ENCODE peak calls at places on chromosomes 16 and 17, in nine cellular contexts. B, R, G, P, U, H, L, F and C are unnamed samples.

GRCh38 chr16:88616736-88617135 is 21.6 kb upstream of the IL17C start:
- DNase-seq in B (no peak), R (no peak), G (no peak), P (no peak), U (no peak), H (no peak), L (no peak), F (no peak), C (no peak)

GRCh38 chr17:50934672-50935200 is 68.6 kb upstream of the TOB1 start:
- DNase-seq in B (no peak), R (no peak), G (no peak), P (no peak), U (no peak), H (no peak), L (no peak), F (no peak), C (no peak)

GRCh38 chr16:87169509-87169985 is 147.6 kb downstream of the C16orf95 start:
- DNase-seq in B (no peak), R (no peak), G (no peak), P (peak; percentile 20), U (no peak), H (no peak), L (no peak), F (no peak), C (no peak)

GRCh38 chr16:73545713-73546112 is 497.8 kb upstream of the ZFHX3 start:
- DNase-seq in B (no peak), R (no peak), G (no peak), P (no peak), U (no peak), H (no peak), L (no peak), F (no peak), C (no peak)

GRCh38 chr17:8475820-8476219 is 40.1 kb downstream of the NDEL1 start:
- DNase-seq in B (no peak), R (no peak), G (no peak), P (no peak), U (no peak), H (no peak), L (no peak), F (no peak), C (no peak)

GRCh38 chr16:69859105-69859969 is 91.8 kb upstream of the CLEC18A start:
- DNase-seq in B (no peak), R (no peak), G (peak; percentile 19), P (peak; percentile 32), U (no peak), H (no peak), L (peak; percentile 41), F (no peak), C (no peak)

GRCh38 chr17:80109713-80110446 is 8.5 kb downstream of the GAA start:
- DNase-seq in B (no peak), R (no peak), G (peak; percentile 92), P (no peak), U (no peak), H (no peak), L (no peak), F (no peak), C (no peak)

GRCh38 chr16:17520567-17520966 is 49.8 kb upstream of the XYLT1 start:
- DNase-seq in B (no peak), R (no peak), G (no peak), P (peak; percentile 83), U (no peak), H (no peak), L (no peak), F (peak; percentile 71), C (no peak)

GRCh38 chr16:71364306-71364705 is 5.8 kb downstream of the CALB2 start:
- DNase-seq in B (no peak), R (no peak), G (no peak), P (no peak), U (no peak), H (peak; percentile 8), L (no peak), F (no peak), C (no peak)

GRCh38 chr17:56679148-56679766 is 85.8 kb downstream of the NOG start:
- DNase-seq in B (no peak), R (no peak), G (peak; percentile 34), P (peak; percentile 42), U (no peak), H (peak; percentile 36), L (peak; percentile 68), F (peak; percentile 51), C (no peak)
- H3K4me3 ChIP-seq in B (peak overlapping the region; percentile 46), R (peak overlapping the region; percentile 10), G (no peak overlapping the region), P (peak overlapping the region; percentile 48), U (no peak overlapping the region), H (no peak overlapping the region), L (peak overlapping the region; percentile 19), F (no peak overlapping the region), C (peak overlapping the region; percentile 1)

GRCh38 chr16:47019563-47019962 is 46.1 kb upstream of the DNAJA2 start:
- DNase-seq in B (no peak), R (no peak), G (no peak), P (peak; percentile 8), U (no peak), H (peak; percentile 16), L (peak; percentile 59), F (no peak), C (no peak)
- TF ChIP-seq CTCF in B (no peak), R (peak; percentile 16), G (peak; percentile 44), P (peak; percentile 27), U (peak; percentile 24), H (peak; percentile 23), L (peak; percentile 56), F (peak; percentile 30), C (no peak)

GRCh38 chr17:17896746-17897145 is 60.0 kb upstream of the SREBF1 start:
- DNase-seq in B (no peak), R (no peak), G (no peak), P (no peak), U (no peak), H (no peak), L (no peak), F (no peak), C (no peak)
- H3K4me3 ChIP-seq in B (no peak overlapping the region), R (no peak overlapping the region), G (no peak overlapping the region), P (no peak overlapping the region), U (no peak overlapping the region), H (no peak overlapping the region), L (no peak overlapping the region), F (no peak overlapping the region), C (no peak overlapping the region)

GRCh38 chr17:15882058-15882720 is 62.7 kb upstream of the ADORA2B start:
- DNase-seq in B (no peak), R (no peak), G (no peak), P (no peak), U (no peak), H (no peak), L (no peak), F (no peak), C (no peak)
- TF ChIP-seq CTCF in B (no peak), R (no peak), G (no peak), P (no peak), U (peak; percentile 29), H (peak; percentile 9), L (peak; percentile 36), F (no peak), C (no peak)

DNA sequence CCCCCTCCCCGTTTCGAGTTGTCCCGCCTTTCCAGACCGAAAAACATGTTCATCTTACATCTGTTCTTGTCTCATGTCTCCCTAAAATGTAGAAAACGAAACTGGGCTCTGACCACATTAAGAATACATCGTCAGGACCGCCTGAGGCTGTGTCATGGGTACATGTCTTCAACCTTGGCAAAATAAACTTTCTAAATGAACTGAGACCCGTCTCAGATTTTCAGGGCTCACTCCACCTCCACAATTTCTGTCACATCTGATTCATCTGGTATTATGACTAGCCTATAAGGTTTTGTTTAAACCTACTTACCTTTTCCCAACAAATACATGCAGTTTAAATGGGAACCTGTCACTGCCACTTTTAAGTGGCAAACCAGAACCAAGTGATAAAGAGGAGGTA is 621 bp downstream of the SDR42E1 start:
- DNase-seq in B (no peak), R (no peak), G (peak; percentile 17), P (no peak), U (no peak), H (no peak), L (no peak), F (no peak), C (no peak)
- H3K4me3 ChIP-seq in B (no peak overlapping the region), R (no peak overlapping the region), G (peak overlapping the region; percentile 81), P (no peak overlapping the region), U (no peak overlapping the region), H (no peak overlapping the region), L (no peak overlapping the region), F (no peak overlapping the region), C (peak overlapping the region; percentile 39)

GRCh38 chr17:57892820-57893595 is 43.2 kb upstream of the MRPS23 start:
- DNase-seq in B (peak; percentile 92), R (peak; percentile 99), G (peak; percentile 95), P (peak; percentile 97), U (no peak), H (peak; percentile 99), L (peak; percentile 98), F (peak; percentile 100), C (peak; percentile 98)
- TF ChIP-seq CTCF in B (peak; percentile 15), R (no peak), G (no peak), P (no peak), U (no peak), H (no peak), L (peak; percentile 41), F (no peak), C (no peak)

GRCh38 chr17:3894188-3894587 is 1.3 kb upstream of the CAMKK1 start:
- DNase-seq in B (no peak), R (no peak), G (no peak), P (no peak), U (no peak), H (no peak), L (no peak), F (no peak), C (no peak)

GRCh38 chr17:3893003-3893719 is at the start of gene CAMKK1:
- DNase-seq in B (peak; percentile 40), R (no peak), G (peak; percentile 65), P (peak; percentile 77), U (peak; percentile 89), H (peak; percentile 84), L (peak; percentile 85), F (peak; percentile 68), C (peak; percentile 85)

GRCh38 chr17:3894927-3895343 is 2.1 kb upstream of the CAMKK1 start:
- DNase-seq in B (no peak), R (no peak), G (no peak), P (peak; percentile 26), U (no peak), H (peak; percentile 81), L (peak; percentile 59), F (peak; percentile 63), C (no peak)

GRCh38 chr17:3892095-3892998 is 506 bp downstream of the CAMKK1 start:
- DNase-seq in B (peak; percentile 59), R (no peak), G (no peak), P (peak; percentile 70), U (peak; percentile 70), H (peak; percentile 78), L (peak; percentile 69), F (peak; percentile 68), C (peak; percentile 90)

GRCh38 chr17:3893720-3894116 is 865 bp upstream of the CAMKK1 start:
- DNase-seq in B (no peak), R (no peak), G (no peak), P (no peak), U (no peak), H (no peak), L (no peak), F (no peak), C (no peak)
- H3K4me3 ChIP-seq in B (peak overlapping the region; percentile 91), R (no peak overlapping the region), G (peak overlapping the region; percentile 57), P (no peak overlapping the region), U (no peak overlapping the region), H (peak overlapping the region; percentile 41), L (peak overlapping the region; percentile 65), F (no peak overlapping the region), C (peak overlapping the region; percentile 73)